ENCODE peak calls at places on chromosomes 3 and 15, in five cellular contexts. H is Peyer's patch, D is lower leg skin, W is uterus, T is suprapubic skin. U is an unnamed sample.

GRCh38 chr3:185175370-185175987 is 22.6 kb upstream of the C3orf70 start:
- DNase-seq in H (no peak), D (peak; percentile 34), W (no peak), T (no peak), U (no peak)

GRCh38 chr15:70158996-70159355 is 61.3 kb upstream of the TLE3 start:
- DNase-seq in H (no peak), D (no peak), W (no peak), T (no peak), U (no peak)

GRCh38 chr3:30500666-30501399 is 105.6 kb upstream of the TGFBR2 start:
- DNase-seq in H (no peak), D (no peak), W (no peak), T (no peak), U (no peak)

GRCh38 chr3:115834068-115834467 is 210.8 kb downstream of the GAP43 start:
- DNase-seq in H (no peak), D (no peak), W (no peak), T (no peak), U (no peak)

GRCh38 chr3:122535964-122536363 is 21.2 kb upstream of the KPNA1 start:
- DNase-seq in H (no peak), D (no peak), W (no peak), T (no peak), U (no peak)

GRCh38 chr3:109806929-109807328 is 469.6 kb upstream of the DPPA4 start:
- DNase-seq in H (no peak), D (no peak), W (no peak), T (no peak), U (peak; percentile 31)

GRCh38 chr3:163692484-163692883 is 1385.8 kb downstream of the SI start:
- DNase-seq in H (no peak), D (no peak), W (no peak), T (no peak), U (no peak)

GRCh38 chr15:32828507-32829186 is 110.8 kb downstream of the GREM1 start:
- DNase-seq in H (no peak), D (no peak), W (no peak), T (no peak), U (peak; percentile 30)

GRCh38 chr3:56987238-56987932 is 73.1 kb upstream of the SPATA12 start:
- DNase-seq in H (no peak), D (no peak), W (no peak), T (no peak), U (no peak)

GRCh38 chr15:68768321-68768720 is 52.4 kb downstream of the ANP32A start:
- DNase-seq in H (no peak), D (no peak), W (no peak), T (no peak), U (no peak)

GRCh38 chr15:98126326-98127090 is 166.0 kb downstream of the ARRDC4 start:
- DNase-seq in H (no peak), D (no peak), W (no peak), T (no peak), U (no peak)

GRCh38 chr3:99690761-99691369 is 52.5 kb downstream of the COL8A1 start:
- DNase-seq in H (no peak), D (no peak), W (no peak), T (no peak), U (no peak)

GRCh38 chr3:86938706-86939105 is 52.2 kb downstream of the VGLL3 start:
- DNase-seq in H (no peak), D (no peak), W (no peak), T (no peak), U (no peak)

GRCh38 chr3:193822492-193823220 is 229.6 kb downstream of the OPA1 start:
- DNase-seq in H (no peak), D (no peak), W (no peak), T (no peak), U (no peak)

GRCh38 chr3:55519016-55519415 is 31.9 kb upstream of the WNT5A start:
- DNase-seq in H (no peak), D (no peak), W (no peak), T (no peak), U (no peak)

GRCh38 chr15:74466570-74466969 is 5.6 kb upstream of the UBL7 start:
- DNase-seq in H (no peak), D (no peak), W (no peak), T (no peak), U (no peak)

GRCh38 chr15:47427463-47427862 is 289.8 kb upstream of the SEMA6D start:
- DNase-seq in H (no peak), D (no peak), W (no peak), T (no peak), U (no peak)

GRCh38 chr15:41838400-41838897 is at the start of gene PLA2G4B:
- DNase-seq in H (no peak), D (peak; percentile 79), W (no peak), T (peak; percentile 80), U (no peak)

GRCh38 chr3:152430223-152431002 is 161.7 kb downstream of the MBNL1 start:
- DNase-seq in H (no peak), D (no peak), W (no peak), T (no peak), U (no peak)

GRCh38 chr15:63556736-63557135 is 40.5 kb upstream of the FBXL22 start:
- DNase-seq in H (no peak), D (no peak), W (no peak), T (no peak), U (no peak)

GRCh38 chr3:132003685-132004084 is 31.1 kb downstream of the CPNE4 start:
- DNase-seq in H (no peak), D (no peak), W (no peak), T (no peak), U (no peak)

GRCh38 chr15:94098877-94099606 is 132.3 kb upstream of the MCTP2 start:
- DNase-seq in H (no peak), D (no peak), W (no peak), T (no peak), U (no peak)

GRCh38 chr3:2923390-2923789 is 186.8 kb downstream of the IL5RA start:
- DNase-seq in H (no peak), D (no peak), W (no peak), T (no peak), U (no peak)

GRCh38 chr15:44033894-44034293 is 161.2 kb downstream of the FRMD5 start:
- DNase-seq in H (no peak), D (no peak), W (no peak), T (no peak), U (peak; percentile 17)

DNA sequence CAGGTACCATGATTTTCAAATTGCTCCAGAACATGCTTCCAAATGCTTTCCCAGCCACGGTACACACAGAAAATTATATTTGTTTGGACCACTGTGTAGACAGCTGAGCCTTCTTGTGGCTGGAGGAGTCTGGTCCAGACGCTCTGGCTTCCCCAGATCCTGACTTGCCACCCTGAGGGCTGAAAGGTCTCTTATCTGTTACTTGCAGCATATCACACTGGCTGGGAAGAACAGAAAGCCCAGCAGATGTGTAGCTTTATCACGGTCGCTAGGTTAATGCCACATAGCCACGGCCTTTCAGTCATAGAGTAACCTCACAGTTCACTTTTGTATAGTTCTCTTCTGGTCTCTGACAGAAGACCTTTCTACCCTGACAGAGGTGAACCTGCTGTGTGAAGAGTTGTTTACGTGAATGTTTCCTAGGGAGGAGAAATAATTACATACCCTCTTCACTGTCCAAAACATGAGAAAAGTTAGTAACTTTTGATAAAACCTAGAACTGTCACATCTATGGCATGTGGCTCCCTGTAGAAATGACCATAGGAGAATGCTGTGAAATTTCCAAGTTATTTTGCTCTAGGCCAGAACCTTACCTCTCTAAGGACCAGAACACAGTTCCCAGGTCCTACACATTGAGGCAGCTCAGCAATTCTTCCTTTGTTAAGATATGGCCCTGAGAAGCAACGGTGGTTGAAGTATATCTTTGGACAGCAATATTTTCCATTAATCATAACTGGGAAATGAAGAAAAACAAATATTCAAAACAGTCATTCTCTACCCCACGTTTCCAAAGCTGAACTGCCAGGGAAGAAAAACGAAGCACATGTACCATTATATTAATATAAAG is 15.8 kb upstream of the STIMATE start:
- DNase-seq in H (no peak), D (no peak), W (no peak), T (no peak), U (no peak)
- TF ChIP-seq POLR2A in H (no peak), D (no peak), W (no peak), T (no peak), U (no peak)

GRCh38 chr3:52685285-52685704 is 418 bp downstream of the PBRM1 start:
- DNase-seq in H (peak; percentile 71), D (peak; percentile 53), W (peak; percentile 58), T (peak; percentile 83), U (peak; percentile 71)

GRCh38 chr3:52690560-52690959 is 4.7 kb downstream of the GNL3 start:
- DNase-seq in H (no peak), D (no peak), W (no peak), T (no peak), U (no peak)

GRCh38 chr3:52685705-52686691 is at the start of the genes GNL3 and PBRM1:
- DNase-seq in H (peak; percentile 91), D (peak; percentile 91), W (peak; percentile 89), T (peak; percentile 95), U (peak; percentile 84)

GRCh38 chr3:52689151-52689550 is 3.3 kb downstream of the GNL3 start:
- DNase-seq in H (no peak), D (no peak), W (no peak), T (no peak), U (no peak)

GRCh38 chr3:52688266-52688665 is 2.4 kb downstream of the GNL3 start:
- DNase-seq in H (no peak), D (no peak), W (no peak), T (no peak), U (no peak)
- TF ChIP-seq POLR2A in H (no peak), D (no peak), W (no peak), T (no peak), U (no peak)

DNA sequence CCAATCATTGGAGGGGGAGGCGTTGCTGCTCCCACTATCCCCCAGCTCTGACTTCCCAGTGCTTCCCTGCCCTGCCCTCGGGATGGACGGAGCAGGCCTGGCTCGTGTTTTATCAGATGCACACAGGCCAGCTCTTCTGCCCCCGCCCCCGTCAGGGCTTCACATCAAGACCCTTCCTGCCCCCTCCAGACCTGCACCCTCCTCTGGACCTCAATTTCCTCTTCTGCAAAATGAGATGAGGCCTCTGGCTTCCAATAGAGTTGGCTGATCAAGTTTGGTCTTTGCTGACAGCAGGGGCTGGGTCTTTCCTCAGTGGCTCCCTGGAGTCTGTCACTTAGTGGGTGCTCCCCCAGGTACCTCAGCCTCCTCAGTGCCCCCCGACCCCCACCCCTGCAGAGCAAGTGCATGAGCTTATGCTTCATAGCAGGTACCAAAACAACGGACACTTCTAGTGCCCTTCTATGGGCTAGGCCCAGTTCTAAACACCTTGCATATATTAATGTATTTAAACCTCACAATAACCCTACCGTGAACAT is 6.8 kb upstream of the PLXND1 start:
- DNase-seq in H (no peak), D (no peak), W (peak; percentile 16), T (no peak), U (no peak)
- TF ChIP-seq POLR2A in H (no peak), D (no peak), W (no peak), T (no peak), U (no peak)

DNA sequence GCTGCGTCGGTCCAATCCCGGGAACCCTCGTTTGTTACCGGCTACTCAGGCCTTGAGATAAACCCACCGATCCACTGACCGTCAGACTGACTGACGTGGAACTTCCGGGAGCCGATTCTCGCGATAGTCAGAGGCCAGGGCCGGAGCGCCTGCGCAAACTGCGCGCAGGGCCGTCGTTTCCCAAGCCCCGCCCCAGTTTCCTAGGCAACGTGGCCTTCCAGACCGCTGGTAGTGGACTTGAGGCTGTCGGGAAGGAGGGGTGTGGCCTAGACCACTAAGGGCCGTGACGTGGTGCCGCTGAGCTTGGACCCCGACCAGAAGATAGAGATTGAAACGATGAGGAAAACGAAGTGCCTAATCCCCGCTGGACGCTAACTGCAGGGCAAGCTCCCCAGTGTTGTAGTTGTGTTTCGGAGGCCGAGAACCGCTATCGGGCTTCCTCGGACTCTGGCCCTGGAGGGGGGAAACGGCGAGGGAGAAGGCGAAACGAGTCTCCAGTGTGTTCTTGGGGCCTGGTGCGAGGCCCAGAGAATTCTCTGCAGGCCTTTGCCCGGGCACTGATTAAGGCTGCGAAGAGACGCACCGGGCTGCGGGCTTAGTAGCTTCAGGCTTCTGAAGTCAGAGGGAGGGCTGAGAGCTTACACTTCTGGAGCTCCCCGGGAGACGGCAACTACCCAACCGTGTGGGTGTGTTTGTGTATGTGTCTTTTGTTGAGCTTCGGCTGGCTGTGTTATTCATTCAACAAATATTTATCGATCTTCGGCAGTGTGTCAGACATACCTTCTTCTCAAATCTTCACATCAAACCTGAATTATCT is at the start of gene COPB2:
- DNase-seq in H (peak; percentile 97), D (peak; percentile 99), W (peak; percentile 100), T (peak; percentile 100), U (peak; percentile 88)
- TF ChIP-seq POLR2A in H (peak; percentile 80), D (peak; percentile 29), W (peak; percentile 65), T (peak; percentile 87), U (peak; percentile 64)